ENCODE peak calls at places on chromosomes 12 and 14, in four cellular contexts. H is HCT116, Z is HepG2, I is K562. B is an unnamed sample.

GRCh38 chr12:52244615-52244994 is 11.6 kb downstream of the KRT7 start:
- DNase-seq in H (no peak), Z (no peak), I (no peak), B (no peak)

GRCh38 chr14:59464651-59465569 is at the start of gene GPR135:
- DNase-seq in H (no peak), Z (peak), I (no peak), B (no peak)

GRCh38 chr12:81245458-81245857 is 167.6 kb downstream of the ACSS3 start:
- DNase-seq in H (no peak), Z (no peak), I (no peak), B (no peak)

GRCh38 chr14:31510222-31510621 is 22.4 kb upstream of the GPR33 start:
- DNase-seq in H (peak), Z (peak), I (peak), B (peak)

GRCh38 chr12:107411792-107412535 is 273.6 kb upstream of the PWP1 start:
- DNase-seq in H (no peak), Z (no peak), I (no peak), B (no peak)

GRCh38 chr12:94304566-94305061 is 155.1 kb downstream of the CEP83 start:
- DNase-seq in H (no peak), Z (no peak), I (no peak), B (no peak)

GRCh38 chr14:74619672-74620131 is 7.7 kb upstream of the LTBP2 start:
- DNase-seq in H (no peak), Z (peak), I (peak), B (no peak)

GRCh38 chr14:50607181-50607580 is 47.2 kb downstream of the ATL1 start:
- DNase-seq in H (no peak), Z (no peak), I (no peak), B (no peak)

GRCh38 chr14:78319826-78320635 is 149.9 kb downstream of the NRXN3 start:
- DNase-seq in H (no peak), Z (no peak), I (peak), B (no peak)

DNA sequence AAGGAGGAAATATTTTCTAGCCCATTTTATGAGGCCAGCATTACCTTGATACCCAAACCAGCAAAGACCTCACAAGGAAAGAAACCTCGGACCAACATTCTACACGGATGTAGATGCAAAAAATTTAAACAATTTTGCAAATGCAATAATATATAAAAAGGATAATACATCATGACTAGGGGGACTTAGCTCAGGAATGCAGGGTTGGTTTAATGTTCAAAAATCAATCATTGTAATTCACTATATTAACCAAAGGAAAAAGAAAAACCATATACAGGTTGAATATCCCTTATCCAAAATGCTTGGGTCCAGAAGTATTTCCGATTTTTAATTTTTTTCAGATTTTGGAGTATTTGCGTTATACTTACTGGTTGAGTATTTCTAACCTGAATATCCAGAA is 33.0 kb downstream of the TPCN1 start:
- DNase-seq in H (no peak), Z (no peak), I (no peak), B (no peak)
- TF ChIP-seq SIN3A in H (no peak), Z (no peak), I (no peak), B (no peak)

GRCh38 chr14:68782091-68782981 is 10.5 kb downstream of the ZFP36L1 start:
- DNase-seq in H (no peak), Z (no peak), I (peak), B (no peak)

GRCh38 chr14:68779761-68780323 is 13.0 kb downstream of the ZFP36L1 start:
- DNase-seq in H (peak), Z (peak), I (no peak), B (no peak)

GRCh38 chr14:68780358-68781160 is 12.3 kb downstream of the ZFP36L1 start:
- DNase-seq in H (no peak), Z (no peak), I (peak), B (no peak)

GRCh38 chr14:68783408-68784297 is 9.2 kb downstream of the ZFP36L1 start:
- DNase-seq in H (no peak), Z (peak), I (no peak), B (no peak)

GRCh38 chr14:68781161-68782021 is 11.5 kb downstream of the ZFP36L1 start:
- DNase-seq in H (no peak), Z (no peak), I (peak), B (no peak)
- TF ChIP-seq TCF7L2 in H (no peak), Z (no peak), I (peak), B (no peak)

GRCh38 chr12:4089147-4089606 is 184.4 kb upstream of the CCND2 start:
- DNase-seq in H (no peak), Z (no peak), I (no peak), B (no peak)

GRCh38 chr12:4082809-4083447 is 190.6 kb upstream of the CCND2 start:
- DNase-seq in H (no peak), Z (no peak), I (no peak), B (no peak)

GRCh38 chr12:4080213-4080612 is 193.3 kb upstream of the CCND2 start:
- DNase-seq in H (no peak), Z (no peak), I (no peak), B (no peak)

GRCh38 chr12:4086481-4086880 is 187.1 kb upstream of the CCND2 start:
- DNase-seq in H (no peak), Z (no peak), I (no peak), B (no peak)

GRCh38 chr12:4084631-4085030 is 188.9 kb upstream of the CCND2 start:
- DNase-seq in H (no peak), Z (no peak), I (no peak), B (no peak)
- TF ChIP-seq REST in H (no peak), Z (no peak), I (no peak), B (no peak)

DNA sequence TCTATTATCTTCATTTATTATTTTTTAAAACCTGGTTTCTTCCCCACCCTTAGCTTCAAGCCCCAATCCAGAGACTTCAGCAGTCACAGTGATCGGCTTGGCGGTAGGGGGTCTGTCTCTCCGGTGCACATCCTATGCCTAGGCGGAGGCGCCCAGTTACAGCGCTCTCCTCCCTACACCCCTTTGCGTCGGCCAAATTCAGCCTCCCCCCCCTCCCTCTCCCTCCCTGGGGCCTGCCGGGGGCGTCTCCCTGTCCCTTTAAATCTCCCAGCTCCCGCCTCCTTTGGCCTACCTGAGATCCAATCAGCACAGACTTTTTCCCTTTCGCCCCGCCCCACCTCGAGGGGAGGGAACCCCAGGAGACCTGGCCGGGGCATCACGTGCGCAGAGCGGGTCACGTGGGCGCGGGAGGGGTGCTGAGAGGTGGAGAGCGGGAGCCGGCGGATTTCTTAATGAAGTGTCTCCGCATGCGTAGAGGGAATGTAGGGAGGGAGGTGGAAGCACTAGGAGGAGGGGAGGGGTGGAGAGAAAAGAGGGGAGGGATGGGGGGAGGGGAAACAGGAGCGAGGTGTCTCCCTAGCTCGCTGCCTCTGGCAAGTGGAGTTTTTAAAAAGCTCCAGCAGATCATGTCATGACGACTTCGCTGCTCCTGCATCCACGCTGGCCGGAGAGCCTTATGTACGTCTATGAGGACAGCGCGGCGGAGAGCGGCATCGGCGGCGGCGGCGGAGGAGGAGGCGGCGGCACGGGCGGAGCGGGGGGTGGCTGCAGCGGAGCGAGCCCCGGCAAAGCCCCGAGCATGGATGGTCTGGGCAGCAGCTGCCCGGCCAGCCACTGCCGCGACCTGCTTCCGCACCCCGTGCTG is at the start of gene HOXC13:
- DNase-seq in H (peak), Z (peak), I (peak), B (peak)
- TF ChIP-seq SIN3A in H (no peak), Z (no peak), I (peak), B (no peak)

DNA sequence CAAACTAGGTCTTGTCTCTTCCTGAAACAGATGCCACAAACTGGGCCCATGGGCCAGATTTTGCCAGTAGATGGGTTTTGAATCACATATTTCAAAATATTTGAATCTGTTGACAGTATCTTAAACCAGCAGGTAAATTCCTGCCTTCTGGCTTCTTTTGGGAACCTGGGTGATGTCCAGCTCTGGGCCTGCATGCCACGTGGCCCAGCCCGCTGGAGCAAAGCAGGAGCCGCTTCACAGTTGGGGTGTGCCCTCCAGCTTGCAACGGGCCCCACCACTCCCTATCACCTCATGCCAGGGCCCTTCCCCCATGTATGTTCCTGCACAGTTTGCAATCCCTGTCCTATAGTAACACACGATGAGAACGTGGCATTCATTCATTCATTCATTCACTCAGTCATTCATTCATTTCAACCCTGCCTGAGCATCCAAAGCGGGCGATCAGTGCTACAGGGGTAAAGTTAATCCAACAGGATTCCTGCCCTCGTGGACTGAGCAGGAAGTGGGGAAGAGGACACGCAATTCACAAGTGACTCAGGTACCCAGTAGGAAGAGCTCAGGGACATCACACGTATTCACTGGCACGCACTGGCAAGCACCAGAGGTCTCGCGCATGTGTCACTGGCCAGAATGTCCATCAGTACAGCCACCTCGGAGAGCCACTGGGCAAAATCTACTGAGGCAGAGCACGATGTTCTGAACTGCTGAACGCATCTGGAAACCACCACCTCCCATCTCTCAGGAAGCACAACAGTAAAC is 27.8 kb downstream of the SCARB1 start:
- DNase-seq in H (no peak), Z (no peak), I (no peak), B (no peak)
- TF ChIP-seq TCF7L2 in H (no peak), Z (no peak), I (no peak), B (no peak)

GRCh38 chr14:96776791-96777190 is 20.4 kb upstream of the VRK1 start:
- DNase-seq in H (no peak), Z (no peak), I (no peak), B (no peak)

GRCh38 chr14:96772929-96773328 is 24.3 kb upstream of the VRK1 start:
- DNase-seq in H (no peak), Z (no peak), I (no peak), B (no peak)
- TF ChIP-seq REST in H (no peak), Z (no peak), I (no peak), B (no peak)

B was measured in Panc1.